ENCODE peak calls at places on chromosomes 1 and 21, in five cellular contexts. One of them, this sample, is unnamed.
A peak's percentile ranks its signal among the peaks of the same experiment; 100 is the strongest.

GRCh38 chr1:184596950-184597651 is 157.6 kb downstream of the EDEM3 start:
- DNase-seq in left ventricle myocardium inferior: no peak
- DNase-seq in tibial artery: no peak
- DNase-seq in GM23338: peak; percentile 60
- DNase-seq in aorta: no peak
- DNase-seq in this sample: no peak

GRCh38 chr21:36589352-36589971 is 109.5 kb upstream of the SIM2 start:
- DNase-seq in left ventricle myocardium inferior: no peak
- DNase-seq in tibial artery: no peak
- DNase-seq in GM23338: peak; percentile 65
- DNase-seq in aorta: peak; percentile 55
- DNase-seq in this sample: no peak

GRCh38 chr1:91763252-91763651 is 122.7 kb downstream of the TGFBR3 start:
- DNase-seq in left ventricle myocardium inferior: no peak
- DNase-seq in tibial artery: no peak
- DNase-seq in GM23338: no peak
- DNase-seq in aorta: no peak
- DNase-seq in this sample: no peak

GRCh38 chr1:47927165-47927564 is 70.0 kb downstream of the TRABD2B start:
- DNase-seq in left ventricle myocardium inferior: no peak
- DNase-seq in tibial artery: peak; percentile 88
- DNase-seq in GM23338: no peak
- DNase-seq in aorta: no peak
- DNase-seq in this sample: no peak

GRCh38 chr1:40274331-40274730 is 16.3 kb downstream of the ZMPSTE24 start:
- DNase-seq in left ventricle myocardium inferior: no peak
- DNase-seq in tibial artery: no peak
- DNase-seq in GM23338: no peak
- DNase-seq in aorta: no peak
- DNase-seq in this sample: no peak

GRCh38 chr1:17297991-17298390 is 10.0 kb upstream of the PADI4 start:
- DNase-seq in left ventricle myocardium inferior: no peak
- DNase-seq in tibial artery: no peak
- DNase-seq in GM23338: no peak
- DNase-seq in aorta: no peak
- DNase-seq in this sample: no peak

GRCh38 chr1:221117548-221117951 is 238.3 kb downstream of the HLX start:
- DNase-seq in left ventricle myocardium inferior: peak; percentile 28
- DNase-seq in tibial artery: peak; percentile 73
- DNase-seq in GM23338: no peak
- DNase-seq in aorta: peak; percentile 68
- DNase-seq in this sample: peak; percentile 63

GRCh38 chr1:228500143-228500736 is 13.1 kb downstream of the RNF187 start:
- DNase-seq in left ventricle myocardium inferior: no peak
- DNase-seq in tibial artery: no peak
- DNase-seq in GM23338: no peak
- DNase-seq in aorta: no peak
- DNase-seq in this sample: no peak

GRCh38 chr1:248787430-248787829 is 31.9 kb upstream of the LYPD8 start:
- DNase-seq in left ventricle myocardium inferior: no peak
- DNase-seq in tibial artery: no peak
- DNase-seq in GM23338: no peak
- DNase-seq in aorta: no peak
- DNase-seq in this sample: no peak

GRCh38 chr21:45152265-45152746 is 77.9 kb downstream of the ADARB1 start:
- DNase-seq in left ventricle myocardium inferior: peak; percentile 33
- DNase-seq in tibial artery: peak; percentile 74
- DNase-seq in GM23338: peak; percentile 60
- DNase-seq in aorta: peak; percentile 76
- DNase-seq in this sample: no peak

GRCh38 chr1:75159154-75159553 is 25.0 kb downstream of the LHX8 start:
- DNase-seq in left ventricle myocardium inferior: no peak
- DNase-seq in tibial artery: no peak
- DNase-seq in GM23338: no peak
- DNase-seq in aorta: no peak
- DNase-seq in this sample: no peak

GRCh38 chr1:180636138-180636537 is 4.3 kb downstream of the XPR1 start:
- DNase-seq in left ventricle myocardium inferior: no peak
- DNase-seq in tibial artery: no peak
- DNase-seq in GM23338: peak; percentile 19
- DNase-seq in aorta: no peak
- DNase-seq in this sample: no peak

GRCh38 chr1:89698624-89699023 is 65.7 kb downstream of the LRRC8C start:
- DNase-seq in left ventricle myocardium inferior: no peak
- DNase-seq in tibial artery: no peak
- DNase-seq in GM23338: no peak
- DNase-seq in aorta: no peak
- DNase-seq in this sample: no peak

GRCh38 chr1:221286399-221286798 is 407.2 kb downstream of the HLX start:
- DNase-seq in left ventricle myocardium inferior: no peak
- DNase-seq in tibial artery: no peak
- DNase-seq in GM23338: no peak
- DNase-seq in aorta: no peak
- DNase-seq in this sample: no peak

GRCh38 chr21:45401916-45402900 is 2.8 kb upstream of the COL18A1 start:
- DNase-seq in left ventricle myocardium inferior: peak; percentile 12
- DNase-seq in tibial artery: peak; percentile 65
- DNase-seq in GM23338: no peak
- DNase-seq in aorta: peak; percentile 30
- DNase-seq in this sample: no peak

GRCh38 chr1:30634507-30634906 is 88.9 kb downstream of the MATN1 start:
- DNase-seq in left ventricle myocardium inferior: no peak
- DNase-seq in tibial artery: no peak
- DNase-seq in GM23338: no peak
- DNase-seq in aorta: no peak
- DNase-seq in this sample: no peak

GRCh38 chr1:168202941-168203654 is 22.7 kb upstream of the SFT2D2 start:
- DNase-seq in left ventricle myocardium inferior: no peak
- DNase-seq in tibial artery: no peak
- DNase-seq in GM23338: no peak
- DNase-seq in aorta: no peak
- DNase-seq in this sample: no peak

GRCh38 chr1:207811920-207812720 is 60.3 kb downstream of the CD46 start:
- DNase-seq in left ventricle myocardium inferior: peak; percentile 70
- DNase-seq in tibial artery: peak; percentile 92
- DNase-seq in GM23338: peak; percentile 61
- DNase-seq in aorta: peak; percentile 81
- DNase-seq in this sample: peak; percentile 80

GRCh38 chr1:151504759-151505158 is 6.4 kb upstream of the CGN start:
- DNase-seq in left ventricle myocardium inferior: no peak
- DNase-seq in tibial artery: no peak
- DNase-seq in GM23338: no peak
- DNase-seq in aorta: no peak
- DNase-seq in this sample: no peak

GRCh38 chr1:6026095-6026809 is 19.4 kb upstream of the KCNAB2 start:
- DNase-seq in left ventricle myocardium inferior: peak; percentile 90
- DNase-seq in tibial artery: peak; percentile 81
- DNase-seq in GM23338: peak; percentile 85
- DNase-seq in aorta: peak; percentile 95
- DNase-seq in this sample: peak; percentile 86

GRCh38 chr21:16865612-16866011 is 647.2 kb upstream of the CXADR start:
- DNase-seq in left ventricle myocardium inferior: no peak
- DNase-seq in tibial artery: no peak
- DNase-seq in GM23338: no peak
- DNase-seq in aorta: no peak
- DNase-seq in this sample: no peak

GRCh38 chr1:240122639-240123604 is 31.2 kb downstream of the FMN2 start:
- DNase-seq in left ventricle myocardium inferior: no peak
- DNase-seq in tibial artery: no peak
- DNase-seq in GM23338: peak; percentile 35
- DNase-seq in aorta: no peak
- DNase-seq in this sample: no peak

GRCh38 chr1:154856049-154856448 is 14.0 kb downstream of the KCNN3 start:
- DNase-seq in left ventricle myocardium inferior: no peak
- DNase-seq in tibial artery: no peak
- DNase-seq in GM23338: peak; percentile 53
- DNase-seq in aorta: no peak
- DNase-seq in this sample: no peak

GRCh38 chr1:154859151-154859785 is 10.8 kb downstream of the KCNN3 start:
- DNase-seq in left ventricle myocardium inferior: no peak
- DNase-seq in tibial artery: no peak
- DNase-seq in GM23338: no peak
- DNase-seq in aorta: no peak
- DNase-seq in this sample: no peak

GRCh38 chr1:154856544-154856943 is 13.5 kb downstream of the KCNN3 start:
- DNase-seq in left ventricle myocardium inferior: no peak
- DNase-seq in tibial artery: no peak
- DNase-seq in GM23338: no peak
- DNase-seq in aorta: no peak
- DNase-seq in this sample: no peak

GRCh38 chr1:154857022-154857421 is 13.1 kb downstream of the KCNN3 start:
- DNase-seq in left ventricle myocardium inferior: no peak
- DNase-seq in tibial artery: no peak
- DNase-seq in GM23338: no peak
- DNase-seq in aorta: no peak
- DNase-seq in this sample: no peak

DNA sequence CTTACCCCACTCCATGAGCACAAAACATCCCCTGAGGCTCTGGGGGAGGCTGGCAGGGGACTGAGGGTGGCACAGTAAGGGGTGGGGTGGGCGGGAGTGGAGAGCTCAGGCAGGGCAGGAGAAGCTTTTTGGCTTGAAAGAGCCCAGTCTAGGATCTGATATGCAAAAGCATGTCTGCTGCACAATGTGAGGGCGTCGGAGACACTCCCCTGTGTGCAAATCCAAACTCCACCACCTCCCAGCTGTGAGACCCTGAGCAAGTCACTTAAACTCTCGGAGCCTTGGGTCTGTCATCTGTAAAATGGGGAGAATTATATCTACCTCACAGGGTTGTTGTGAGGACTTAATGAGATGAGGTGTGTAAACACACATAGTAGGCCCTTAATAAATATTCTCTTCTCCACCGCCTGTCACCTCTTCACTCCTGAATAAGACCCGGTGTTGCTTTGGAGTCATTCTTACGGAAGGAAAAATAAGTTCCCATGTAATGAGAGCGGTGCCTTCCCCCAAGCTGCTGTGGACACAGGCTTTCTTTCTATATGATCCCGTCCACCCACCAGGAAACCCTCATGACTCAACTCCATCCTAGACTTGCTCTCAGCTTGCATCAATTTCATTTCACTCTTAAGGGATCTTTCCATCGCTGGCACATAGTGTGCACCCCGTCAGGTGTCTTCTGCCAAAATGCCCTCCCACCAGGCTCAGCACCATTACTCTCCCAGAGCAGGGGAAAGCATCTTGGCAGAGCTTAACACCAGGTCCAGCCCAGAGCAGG is 12.5 kb downstream of the KCNN3 start:
- DNase-seq in left ventricle myocardium inferior: no peak
- DNase-seq in tibial artery: no peak
- DNase-seq in GM23338: no peak
- DNase-seq in aorta: no peak
- DNase-seq in this sample: no peak
- H3K4me3 ChIP-seq in left ventricle myocardium inferior: no peak overlapping the region
- H3K4me3 ChIP-seq in tibial artery: no peak overlapping the region
- H3K4me3 ChIP-seq in GM23338: no peak overlapping the region
- H3K4me3 ChIP-seq in aorta: no peak overlapping the region
- H3K4me3 ChIP-seq in this sample: no peak overlapping the region

GRCh38 chr1:94329276-94329675 is 88.9 kb upstream of the ABCD3 start:
- DNase-seq in left ventricle myocardium inferior: no peak
- DNase-seq in tibial artery: no peak
- DNase-seq in GM23338: no peak
- DNase-seq in aorta: no peak
- DNase-seq in this sample: no peak
- H3K4me1 ChIP-seq in left ventricle myocardium inferior: peaks cover 68% of the 10 kb centered on the region
- H3K4me1 ChIP-seq in tibial artery: no peaks in the 10 kb centered on the region
- H3K4me1 ChIP-seq in GM23338: peaks cover 35% of the 10 kb centered on the region
- H3K4me1 ChIP-seq in aorta: peaks cover 3% of the 10 kb centered on the region
- H3K4me1 ChIP-seq in this sample: peaks cover 65% of the 10 kb centered on the region

DNA sequence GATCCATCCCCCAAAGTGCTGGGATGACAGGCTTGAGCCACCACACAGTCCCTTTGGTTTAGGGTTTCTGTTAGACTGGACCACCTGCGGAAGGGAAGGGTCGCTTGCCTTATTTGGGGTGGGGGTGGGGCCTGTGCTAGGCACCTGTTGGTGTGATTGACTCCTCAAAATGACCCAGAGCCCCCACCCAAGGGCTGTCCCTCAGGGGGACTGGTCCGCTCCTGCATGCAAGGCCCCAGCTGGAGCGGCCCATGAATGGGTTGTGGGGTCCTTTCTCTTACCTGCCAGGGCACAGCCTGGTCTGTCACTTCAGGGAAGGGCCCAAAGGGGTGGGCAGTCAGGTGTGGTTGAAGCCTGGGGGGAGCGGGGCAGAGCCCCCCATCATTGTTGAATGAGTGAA is 1.8 kb upstream of the CSTB start:
- DNase-seq in left ventricle myocardium inferior: no peak
- DNase-seq in tibial artery: no peak
- DNase-seq in GM23338: no peak
- DNase-seq in aorta: no peak
- DNase-seq in this sample: no peak
- H3K4me3 ChIP-seq in left ventricle myocardium inferior: no peak overlapping the region
- H3K4me3 ChIP-seq in tibial artery: no peak overlapping the region
- H3K4me3 ChIP-seq in GM23338: no peak overlapping the region
- H3K4me3 ChIP-seq in aorta: no peak overlapping the region
- H3K4me3 ChIP-seq in this sample: no peak overlapping the region

GRCh38 chr1:201500670-201501120 is 6.2 kb downstream of the CSRP1 start:
- DNase-seq in left ventricle myocardium inferior: no peak
- DNase-seq in tibial artery: peak; percentile 82
- DNase-seq in GM23338: peak; percentile 42
- DNase-seq in aorta: peak; percentile 61
- DNase-seq in this sample: no peak

GRCh38 chr1:201501144-201501543 is 5.8 kb downstream of the CSRP1 start:
- DNase-seq in left ventricle myocardium inferior: no peak
- DNase-seq in tibial artery: peak; percentile 85
- DNase-seq in GM23338: no peak
- DNase-seq in aorta: no peak
- DNase-seq in this sample: no peak

GRCh38 chr1:201499191-201499590 is 7.7 kb downstream of the CSRP1 start:
- DNase-seq in left ventricle myocardium inferior: no peak
- DNase-seq in tibial artery: no peak
- DNase-seq in GM23338: no peak
- DNase-seq in aorta: no peak
- DNase-seq in this sample: no peak

GRCh38 chr1:201498621-201499020 is 8.3 kb downstream of the CSRP1 start:
- DNase-seq in left ventricle myocardium inferior: no peak
- DNase-seq in tibial artery: no peak
- DNase-seq in GM23338: no peak
- DNase-seq in aorta: no peak
- DNase-seq in this sample: no peak

GRCh38 chr1:201499795-201500669 is 6.9 kb downstream of the CSRP1 start:
- DNase-seq in left ventricle myocardium inferior: peak; percentile 52
- DNase-seq in tibial artery: peak; percentile 93
- DNase-seq in GM23338: no peak
- DNase-seq in aorta: peak; percentile 74
- DNase-seq in this sample: no peak
- H3K4me1 ChIP-seq in left ventricle myocardium inferior: peaks cover 96% of the 10 kb centered on the region
- H3K4me1 ChIP-seq in tibial artery: no peaks in the 10 kb centered on the region
- H3K4me1 ChIP-seq in GM23338: peaks cover 28% of the 10 kb centered on the region
- H3K4me1 ChIP-seq in aorta: peaks cover 2% of the 10 kb centered on the region
- H3K4me1 ChIP-seq in this sample: peaks cover 54% of the 10 kb centered on the region

GRCh38 chr1:87872189-87872588 is 543.5 kb downstream of the LMO4 start:
- DNase-seq in left ventricle myocardium inferior: no peak
- DNase-seq in tibial artery: no peak
- DNase-seq in GM23338: no peak
- DNase-seq in aorta: no peak
- DNase-seq in this sample: no peak
- H3K4me3 ChIP-seq in left ventricle myocardium inferior: no peak overlapping the region
- H3K4me3 ChIP-seq in tibial artery: no peak overlapping the region
- H3K4me3 ChIP-seq in GM23338: no peak overlapping the region
- H3K4me3 ChIP-seq in aorta: no peak overlapping the region
- H3K4me3 ChIP-seq in this sample: no peak overlapping the region

GRCh38 chr1:26537951-26538352 is 8.4 kb downstream of the RPS6KA1 start:
- DNase-seq in left ventricle myocardium inferior: no peak
- DNase-seq in tibial artery: no peak
- DNase-seq in GM23338: peak; percentile 71
- DNase-seq in aorta: peak; percentile 66
- DNase-seq in this sample: no peak
- H3K4me1 ChIP-seq in left ventricle myocardium inferior: peaks cover 24% of the 10 kb centered on the region
- H3K4me1 ChIP-seq in tibial artery: no peaks in the 10 kb centered on the region
- H3K4me1 ChIP-seq in GM23338: peaks cover 4% of the 10 kb centered on the region
- H3K4me1 ChIP-seq in aorta: no peaks in the 10 kb centered on the region
- H3K4me1 ChIP-seq in this sample: no peaks in the 10 kb centered on the region

This sample was measured in heart left ventricle.